ENCODE peak calls at places on chromosomes 3 and 15, in nine cellular contexts. Z is PC-3, N is GM23248, E is OCI-LY7, F is MM.1S, V is hepatocyte, Y is HCT116, O is GM23338, T is PC-9. L is an unnamed sample. For H3K9me2 and H3K79me2, the result is how much of the 10 kb centered on the place peaks cover.

GRCh38 chr3:171873561-171873960 is 30.4 kb downstream of the TMEM212 start:
- DNase-seq in O (no peak), N (peak), T (no peak), Y (no peak), F (no peak), E (no peak), V (no peak), Z (peak), L (no peak)

GRCh38 chr3:17136251-17136721 is 251.5 kb downstream of the PLCL2 start:
- DNase-seq in T (no peak), Z (no peak), N (no peak), Y (no peak), O (no peak), V (no peak), E (no peak), F (no peak), L (no peak)

GRCh38 chr3:15345051-15345607 is 12.7 kb upstream of the SH3BP5 start:
- DNase-seq in T (no peak), V (no peak), Z (no peak), F (no peak), E (peak), O (no peak), N (no peak), Y (no peak), L (no peak)

GRCh38 chr3:194879991-194880939 is 194.6 kb downstream of the FAM43A start:
- DNase-seq in E (no peak), O (no peak), V (no peak), N (peak), F (no peak), Z (peak), T (no peak), Y (no peak), L (no peak)

GRCh38 chr3:185069583-185070030 is 83.3 kb downstream of the C3orf70 start:
- DNase-seq in N (no peak), T (no peak), E (no peak), O (peak), Y (no peak), Z (no peak), F (no peak), V (peak), L (peak)

GRCh38 chr3:186261638-186262037 is 100.4 kb downstream of the DGKG start:
- DNase-seq in E (peak), N (peak), F (peak), T (no peak), Z (peak), O (peak), Y (no peak), V (no peak), L (peak)

GRCh38 chr15:100602822-100603393 is 519 bp downstream of the ASB7 start:
- DNase-seq in F (peak), Z (peak), O (peak), T (peak), E (peak), N (peak), Y (no peak), V (peak), L (peak)

GRCh38 chr15:39367591-39367990 is 213.3 kb upstream of the THBS1 start:
- DNase-seq in N (no peak), T (no peak), Z (no peak), E (no peak), O (no peak), V (no peak), F (no peak), Y (no peak), L (no peak)

GRCh38 chr3:11919390-11919789 is 72.7 kb upstream of the TAMM41 start:
- DNase-seq in V (no peak), Y (no peak), T (no peak), O (peak), N (no peak), E (no peak), F (no peak), Z (no peak), L (no peak)

GRCh38 chr3:187264946-187265345 is 26.6 kb downstream of the MASP1 start:
- DNase-seq in F (no peak), O (no peak), E (no peak), Y (no peak), Z (no peak), T (no peak), N (peak), V (no peak), L (no peak)

GRCh38 chr3:55641914-55642313 is 154.8 kb upstream of the WNT5A start:
- DNase-seq in Z (peak), Y (no peak), T (no peak), F (no peak), O (no peak), V (no peak), N (no peak), E (no peak), L (no peak)

GRCh38 chr15:64857421-64857820 is 15.7 kb downstream of the PLEKHO2 start:
- DNase-seq in Y (no peak), E (no peak), F (no peak), V (no peak), O (no peak), Z (no peak), T (no peak), N (peak), L (no peak)

GRCh38 chr3:133487920-133488540 is 85.5 kb upstream of the CDV3 start:
- DNase-seq in E (no peak), Z (peak), N (peak), Y (no peak), T (no peak), F (no peak), V (peak), O (peak), L (peak)

GRCh38 chr3:50550079-50550736 is 17.3 kb downstream of the C3orf18 start:
- DNase-seq in Z (peak), F (peak), N (peak), V (peak), Y (no peak), T (no peak), O (peak), E (peak), L (peak)

GRCh38 chr15:55267401-55268053 is 22.1 kb downstream of the RAB27A start:
- DNase-seq in N (no peak), F (no peak), V (peak), Z (no peak), T (no peak), E (no peak), O (no peak), Y (no peak), L (no peak)

GRCh38 chr3:120450914-120451669 is at the start of gene FSTL1:
- DNase-seq in T (no peak), N (peak), O (peak), V (peak), F (no peak), Y (no peak), E (no peak), Z (peak), L (no peak)

GRCh38 chr3:13073042-13073906 is at the start of gene IQSEC1:
- DNase-seq in T (no peak), V (peak), O (peak), Z (no peak), E (peak), F (peak), N (peak), Y (no peak), L (peak)

GRCh38 chr3:101518421-101518871 is 5.4 kb upstream of the SENP7 start:
- DNase-seq in N (no peak), F (peak), O (no peak), V (peak), E (peak), Z (peak), Y (no peak), T (peak), L (no peak)

GRCh38 chr3:41199866-41200668 is 762 bp downstream of the CTNNB1 start:
- DNase-seq in E (peak), O (peak), T (no peak), F (peak), V (peak), N (peak), Z (peak), Y (no peak), L (peak)

GRCh38 chr15:25670025-25670554 is 193.0 kb downstream of the ATP10A start:
- DNase-seq in N (peak), E (no peak), T (no peak), F (no peak), V (peak), Z (no peak), O (peak), Y (no peak), L (no peak)

GRCh38 chr15:63909819-63910437 is 76.2 kb upstream of the HERC1 start:
- DNase-seq in Y (no peak), E (no peak), T (no peak), V (peak), Z (no peak), F (no peak), O (no peak), N (peak), L (no peak)

GRCh38 chr15:35925634-35926380 is 379.8 kb upstream of the DPH6 start:
- DNase-seq in N (peak), Z (peak), O (no peak), F (no peak), T (no peak), E (no peak), Y (peak), V (peak), L (no peak)

GRCh38 chr15:78671626-78672211 is 30.7 kb upstream of the CHRNB4 start:
- DNase-seq in V (no peak), N (no peak), F (no peak), Y (no peak), T (no peak), E (no peak), Z (no peak), O (peak), L (no peak)

GRCh38 chr15:79849789-79850188 is 47.0 kb downstream of the MTHFS start:
- DNase-seq in V (peak), T (no peak), E (peak), Z (peak), F (no peak), N (peak), Y (no peak), O (peak), L (peak)

GRCh38 chr15:79846539-79846938 is 50.3 kb downstream of the MTHFS start:
- DNase-seq in E (no peak), Z (no peak), Y (no peak), T (no peak), O (no peak), V (no peak), F (no peak), N (no peak), L (no peak)

GRCh38 chr15:79844221-79844620 is 52.6 kb downstream of the MTHFS start:
- DNase-seq in Z (no peak), V (no peak), E (no peak), T (no peak), Y (no peak), F (no peak), N (no peak), O (no peak), L (no peak)
- H3K9me2 ChIP-seq in Z (under half), V (under half), E (under half), T (under half), Y (under half), F (under half), N (under half), O (under half), L (under half)

GRCh38 chr3:127822836-127823589 is 698 bp upstream of the MGLL start:
- DNase-seq in E (no peak), V (peak), Z (peak), Y (no peak), O (peak), T (no peak), F (no peak), N (peak), L (peak)
- H3K79me2 ChIP-seq in E (under half), V (under half), Z (under half), Y (under half), O (under half), T (under half), F (under half), N (under half), L (under half)

DNA sequence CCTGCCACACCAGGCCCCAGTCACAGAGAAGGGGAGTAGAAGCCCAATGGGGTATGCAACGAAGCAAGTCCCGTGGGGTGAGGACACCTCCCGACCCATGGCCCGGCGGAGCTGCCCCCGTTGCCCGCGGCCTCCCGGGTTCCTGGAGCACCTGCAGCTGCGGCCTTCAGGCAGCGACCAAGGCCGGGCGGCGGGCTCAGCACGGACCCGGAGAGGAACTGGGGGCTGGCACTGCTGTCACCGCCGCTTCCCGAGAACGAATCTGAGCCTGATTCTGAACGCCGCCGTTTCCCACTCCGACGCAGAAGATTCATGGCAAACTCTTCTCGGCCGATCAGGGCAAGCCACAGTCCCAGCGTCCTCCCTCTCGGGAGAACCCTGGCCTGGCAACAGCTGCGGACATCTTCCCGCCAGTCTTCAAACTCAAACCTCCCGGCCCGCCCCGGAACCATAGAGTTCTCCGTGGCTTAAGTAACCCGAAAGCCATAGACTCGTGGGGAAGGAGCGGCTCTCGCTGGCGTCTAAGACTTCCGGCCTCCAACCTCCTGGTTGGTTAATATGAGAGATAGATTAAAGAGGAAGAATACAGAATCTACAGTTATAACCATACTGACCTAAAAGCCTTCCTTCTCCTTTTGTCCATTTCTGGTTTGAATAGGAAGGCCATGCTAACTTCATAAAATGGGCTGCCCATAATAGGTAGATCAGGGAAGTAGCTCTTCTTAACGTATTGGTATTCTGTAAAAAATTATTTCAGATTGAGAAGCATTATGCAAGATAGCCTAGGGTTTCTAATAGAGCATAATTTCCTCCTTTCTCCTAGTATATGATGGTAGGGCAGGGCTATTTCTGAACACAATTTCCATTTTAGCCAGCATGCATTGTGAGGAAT is at the start of gene POLQ:
- DNase-seq in O (peak), Y (peak), V (peak), F (peak), E (peak), Z (peak), N (peak), T (peak), L (peak)
- H3K27ac ChIP-seq in O (peak), Y (peak), V (peak), F (peak), E (peak), Z (no peak), N (peak), T (peak), L (peak)

GRCh38 chr3:46750555-46751038 is 32.9 kb upstream of the PRSS50 start:
- DNase-seq in V (peak), E (no peak), Z (no peak), Y (no peak), F (no peak), N (no peak), T (no peak), O (peak), L (no peak)
- H3K9me2 ChIP-seq in V (under half), E (under half), Z (under half), Y (under half), F (under half), N (under half), T (under half), O (under half), L (under half)

DNA sequence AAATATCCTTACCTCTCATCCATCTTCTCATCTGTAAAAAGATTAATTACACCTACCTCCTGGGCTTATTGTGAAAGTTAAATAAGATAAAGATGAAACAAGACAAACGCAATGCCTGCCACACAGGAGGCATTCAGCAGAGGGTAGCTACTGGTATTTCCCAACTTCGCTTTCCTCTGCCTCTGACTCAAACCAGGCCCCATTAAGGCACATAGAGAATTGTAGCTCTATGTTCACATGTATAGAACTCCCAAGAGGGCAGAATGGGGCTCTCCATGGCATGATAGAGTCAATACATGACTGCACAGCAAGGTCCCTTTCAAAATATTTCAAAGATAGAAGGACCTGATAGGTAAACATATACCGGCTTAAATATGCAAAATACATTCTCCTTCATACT is 1.4 kb downstream of the LYSMD2 start:
- DNase-seq in O (no peak), V (no peak), Y (no peak), Z (no peak), F (no peak), E (no peak), N (peak), T (no peak), L (peak)
- H3K79me2 ChIP-seq in O (under half), V (under half), Y (under half), Z (under half), F (under half), E (under half), N (under half), T (under half), L (under half)

DNA sequence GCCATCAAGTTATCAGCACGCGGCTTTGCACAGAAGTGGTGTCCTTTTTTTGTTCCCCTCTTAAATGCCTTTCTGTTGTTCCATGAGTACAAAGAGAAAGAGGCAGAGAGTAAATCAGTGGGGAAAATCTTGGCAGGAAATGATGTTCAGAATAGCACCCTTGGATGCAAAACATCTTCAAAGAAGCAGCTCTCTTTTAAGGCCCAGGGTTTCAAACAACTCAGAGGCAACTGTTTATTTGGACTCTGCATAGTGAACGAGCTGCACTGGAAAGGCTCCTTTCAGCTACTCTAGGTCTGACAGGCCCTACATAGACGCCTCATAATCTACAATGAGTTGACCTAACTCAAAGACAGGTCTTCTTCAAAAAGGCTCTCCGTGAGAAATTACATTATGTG is 53.4 kb downstream of the HEG1 start:
- DNase-seq in V (no peak), Y (no peak), E (no peak), F (no peak), O (no peak), N (no peak), Z (no peak), T (no peak), L (no peak)
- H3K27ac ChIP-seq in V (peak), Y (no peak), E (no peak), F (no peak), O (no peak), N (no peak), Z (no peak), T (no peak), L (peak)

DNA sequence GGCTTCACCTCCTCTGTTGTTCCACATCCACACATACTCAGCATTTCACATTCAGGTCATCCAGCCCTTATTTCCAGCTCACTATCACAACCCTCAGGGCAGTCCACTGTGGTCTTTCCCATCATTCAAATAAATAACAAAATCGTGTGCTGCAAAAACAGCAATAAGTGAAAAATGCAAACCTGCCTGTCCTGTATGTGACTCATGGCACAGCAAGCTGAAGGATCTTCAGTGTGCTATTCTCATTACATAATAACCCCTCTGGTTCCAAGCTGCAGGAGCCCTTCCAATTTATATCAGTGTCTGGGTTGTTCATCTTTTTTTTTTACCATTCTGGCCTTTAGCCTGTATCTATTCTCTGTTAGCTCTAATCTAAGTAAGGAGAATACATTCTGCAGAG is 185.3 kb upstream of the UBE2E2 start:
- DNase-seq in Y (no peak), N (peak), F (no peak), E (no peak), V (peak), Z (peak), T (peak), O (no peak), L (no peak)
- H3K9me2 ChIP-seq in Y (under half), N (under half), F (under half), E (under half), V (under half), Z (under half), T (under half), O (under half), L (under half)

GRCh38 chr3:58052373-58053273 is 44.4 kb downstream of the FLNB start:
- DNase-seq in F (no peak), V (peak), O (no peak), T (peak), Z (peak), N (peak), Y (peak), E (no peak), L (no peak)

GRCh38 chr3:58048301-58048700 is 40.1 kb downstream of the FLNB start:
- DNase-seq in Z (peak), T (peak), F (no peak), V (no peak), Y (no peak), O (no peak), N (no peak), E (no peak), L (no peak)

GRCh38 chr3:58049143-58049785 is 41.0 kb downstream of the FLNB start:
- DNase-seq in Y (peak), Z (peak), T (peak), F (no peak), E (no peak), V (peak), N (peak), O (peak), L (no peak)

GRCh38 chr3:58047806-58048205 is 39.6 kb downstream of the FLNB start:
- DNase-seq in V (no peak), Z (peak), T (peak), O (no peak), F (no peak), E (no peak), Y (no peak), N (peak), L (no peak)

GRCh38 chr3:58051196-58051595 is 43.0 kb downstream of the FLNB start:
- DNase-seq in F (no peak), V (peak), T (peak), Z (peak), N (peak), O (no peak), Y (no peak), E (no peak), L (no peak)
- H3K79me2 ChIP-seq in F (under half), V (half or more), T (half or more), Z (half or more), N (half or more), O (half or more), Y (half or more), E (under half), L (under half)

GRCh38 chr3:127389415-127389814 is 101.6 kb upstream of the PRR20G start:
- DNase-seq in Y (no peak), O (no peak), V (no peak), Z (peak), T (no peak), F (no peak), E (no peak), N (peak), L (no peak)
- H3K27ac ChIP-seq in Y (no peak), O (no peak), V (no peak), Z (no peak), T (no peak), F (no peak), E (no peak), N (no peak), L (no peak)

L was measured in Karpas-422.